ENCODE peak calls at places on chromosomes 1 and 21, in four cellular contexts. C, D, E and H are unnamed samples.

GRCh38 chr1:63772876-63773275 is 941 bp upstream of the ROR1 start:
- DNase-seq in C (no peak), D (no peak), E (no peak), H (no peak)

GRCh38 chr1:24557711-24558121 is 1.8 kb downstream of the NCMAP start:
- DNase-seq in C (no peak), D (no peak), E (no peak), H (no peak)

GRCh38 chr1:163668472-163668871 is 346.7 kb downstream of the NUF2 start:
- DNase-seq in C (no peak), D (no peak), E (no peak), H (no peak)

GRCh38 chr1:226021406-226022200 is 22.5 kb upstream of the SDE2 start:
- DNase-seq in C (no peak), D (no peak), E (no peak), H (no peak)

GRCh38 chr1:150909585-150910185 is 16.5 kb upstream of the SETDB1 start:
- DNase-seq in C (no peak), D (no peak), E (no peak), H (no peak)

GRCh38 chr1:39954261-39954869 is 580 bp upstream of the MFSD2A start:
- DNase-seq in C (no peak), D (no peak), E (no peak), H (no peak)

GRCh38 chr1:204866051-204866596 is 4.5 kb upstream of the NFASC start:
- DNase-seq in C (no peak), D (no peak), E (no peak), H (no peak)

GRCh38 chr1:97074771-97075170 is 353.2 kb downstream of the PTBP2 start:
- DNase-seq in C (no peak), D (no peak), E (no peak), H (no peak)

GRCh38 chr1:155181371-155182051 is 7.9 kb downstream of the TRIM46 start:
- DNase-seq in C (no peak), D (no peak), E (no peak), H (peak)

GRCh38 chr1:9062846-9063245 is 6.6 kb downstream of the SLC2A5 start:
- DNase-seq in C (no peak), D (no peak), E (no peak), H (no peak)

GRCh38 chr1:33349081-33349759 is 28.3 kb upstream of the A3GALT2 start:
- DNase-seq in C (peak), D (peak), E (peak), H (no peak)

GRCh38 chr1:111720977-111721670 is 18.1 kb downstream of the INKA2 start:
- DNase-seq in C (no peak), D (no peak), E (no peak), H (no peak)

GRCh38 chr1:71796044-71796443 is 486.3 kb downstream of the NEGR1 start:
- DNase-seq in C (no peak), D (no peak), E (no peak), H (no peak)

GRCh38 chr1:239337776-239338435 is 48.5 kb upstream of the CHRM3 start:
- DNase-seq in C (no peak), D (no peak), E (no peak), H (no peak)

GRCh38 chr1:89724369-89725015 is 91.6 kb downstream of the LRRC8C start:
- DNase-seq in C (peak), D (no peak), E (no peak), H (no peak)

GRCh38 chr1:27650527-27651175 is 15.7 kb upstream of the FGR start:
- DNase-seq in C (no peak), D (no peak), E (no peak), H (no peak)

GRCh38 chr1:20634594-20635084 is 1.4 kb downstream of the PINK1 start:
- DNase-seq in C (no peak), D (peak), E (no peak), H (no peak)

GRCh38 chr1:150567717-150568561 is 11.5 kb downstream of the MCL1 start:
- DNase-seq in C (peak), D (no peak), E (no peak), H (no peak)

GRCh38 chr1:103953386-103953785 is 203.7 kb downstream of the AMY1C start:
- DNase-seq in C (no peak), D (no peak), E (no peak), H (no peak)
- TF ChIP-seq CTCF in C (no peak), D (no peak), E (no peak), H (no peak)

GRCh38 chr1:36847186-36847585 is 187.1 kb downstream of the GRIK3 start:
- DNase-seq in C (no peak), D (no peak), E (no peak), H (no peak)

GRCh38 chr1:36845802-36846201 is 188.5 kb downstream of the GRIK3 start:
- DNase-seq in C (no peak), D (no peak), E (no peak), H (no peak)

GRCh38 chr1:36843906-36844610 is 190.3 kb downstream of the GRIK3 start:
- DNase-seq in C (no peak), D (no peak), E (no peak), H (peak)

GRCh38 chr1:36847761-36848160 is 186.6 kb downstream of the GRIK3 start:
- DNase-seq in C (no peak), D (no peak), E (no peak), H (no peak)

GRCh38 chr1:36846366-36846765 is 187.9 kb downstream of the GRIK3 start:
- DNase-seq in C (no peak), D (no peak), E (no peak), H (no peak)
- TF ChIP-seq CTCF in C (no peak), D (no peak), E (no peak), H (no peak)

GRCh38 chr1:44827197-44828002 is 15.7 kb downstream of the PTCH2 start:
- DNase-seq in C (no peak), D (no peak), E (no peak), H (peak)
- TF ChIP-seq CTCF in C (peak), D (no peak), E (no peak), H (no peak)

DNA sequence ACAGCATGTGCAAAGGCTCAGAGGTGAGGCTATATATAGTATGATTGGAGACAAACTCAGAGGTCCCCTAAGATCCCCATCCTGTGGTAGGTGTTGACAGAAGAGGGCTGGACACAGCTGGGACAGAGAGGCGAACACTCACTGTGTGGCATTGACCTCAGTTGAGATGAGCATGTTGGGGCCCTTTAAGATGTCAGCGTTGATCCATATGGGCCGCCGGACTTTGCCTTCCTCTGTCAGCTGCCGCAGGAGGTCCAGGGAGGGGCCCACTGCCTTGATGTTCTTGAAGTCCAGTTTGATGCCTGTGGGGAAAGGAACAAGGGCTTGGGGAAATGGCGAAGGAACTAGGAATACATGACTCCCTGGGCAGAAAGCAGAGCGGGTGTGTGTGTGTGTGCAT is 8.8 kb downstream of the FAM151A start:
- DNase-seq in C (no peak), D (no peak), E (no peak), H (no peak)
- TF ChIP-seq CTCF in C (no peak), D (no peak), E (no peak), H (no peak)

GRCh38 chr1:156772222-156772621 is 4.9 kb downstream of the PRCC start:
- DNase-seq in C (no peak), D (no peak), E (no peak), H (no peak)

GRCh38 chr1:156775799-156776198 is 8.5 kb downstream of the PRCC start:
- DNase-seq in C (no peak), D (no peak), E (no peak), H (no peak)

GRCh38 chr1:156772728-156773497 is 5.6 kb downstream of the PRCC start:
- DNase-seq in C (no peak), D (no peak), E (no peak), H (no peak)

GRCh38 chr1:156776942-156777341 is 9.6 kb downstream of the PRCC start:
- DNase-seq in C (no peak), D (no peak), E (no peak), H (no peak)

DNA sequence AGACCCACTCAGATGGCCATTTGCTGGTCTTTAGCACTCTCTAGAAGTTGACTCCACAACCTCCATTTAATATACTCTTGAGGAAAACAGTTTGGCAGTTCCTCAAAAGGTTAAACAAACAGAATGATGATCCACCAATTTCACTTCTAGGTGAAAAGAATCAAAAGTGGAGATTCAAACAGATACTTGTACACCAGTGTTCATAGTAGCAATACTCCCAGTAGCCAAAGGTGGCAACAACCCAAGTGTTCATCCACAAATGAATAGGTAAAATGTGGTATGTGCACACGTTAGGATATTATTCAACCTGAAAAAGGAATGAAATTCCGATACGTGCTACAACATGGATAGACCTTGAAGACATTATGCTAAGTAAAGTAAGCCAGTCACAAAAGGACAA is 6.3 kb downstream of the PRCC start:
- DNase-seq in C (no peak), D (no peak), E (no peak), H (no peak)
- TF ChIP-seq CTCF in C (no peak), D (no peak), E (no peak), H (peak)

GRCh38 chr1:206694151-206694550 is 9.4 kb downstream of the MAPKAPK2 start:
- DNase-seq in C (no peak), D (no peak), E (no peak), H (no peak)
- TF ChIP-seq CTCF in C (no peak), D (no peak), E (no peak), H (no peak)

DNA sequence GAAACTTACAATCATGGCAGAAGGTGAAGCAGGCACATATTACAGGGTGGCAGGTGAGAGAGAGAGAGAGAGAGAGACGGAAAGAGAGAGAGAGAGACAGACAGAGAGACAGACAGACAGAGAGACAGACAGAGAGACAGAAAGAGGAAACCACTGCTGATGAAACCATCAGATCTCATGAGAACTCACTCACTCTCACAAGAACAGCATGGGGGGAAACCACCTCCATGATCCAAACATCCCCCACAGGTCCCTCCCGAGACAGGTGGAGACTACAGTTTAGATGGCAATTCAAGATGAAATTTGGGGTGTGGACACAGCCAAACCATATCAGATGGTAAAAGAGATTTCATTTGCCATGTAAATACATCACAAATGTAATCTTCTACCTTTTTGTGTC is 708.1 kb downstream of the MRPL39 start:
- DNase-seq in C (no peak), D (no peak), E (no peak), H (no peak)
- TF ChIP-seq CTCF in C (no peak), D (no peak), E (no peak), H (no peak)

DNA sequence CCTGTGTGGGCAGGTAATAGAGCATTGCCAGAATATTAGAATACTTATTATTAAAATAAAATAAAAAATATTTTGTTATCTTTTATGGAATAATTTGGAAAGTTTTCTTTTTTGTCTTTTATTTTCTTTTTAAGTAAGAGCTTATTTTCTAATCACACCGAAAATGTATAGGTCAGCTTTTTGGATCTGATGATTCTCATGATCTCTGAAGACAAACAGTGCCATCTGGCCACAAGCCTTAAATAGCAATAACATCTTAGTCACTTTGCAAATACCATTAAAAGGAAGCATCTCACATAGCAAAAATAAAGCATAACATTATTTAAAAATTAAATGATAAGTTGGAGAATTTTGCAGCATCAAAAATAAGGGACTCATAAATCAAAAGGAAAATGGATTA is 213.8 kb downstream of the PLA2G4A start:
- DNase-seq in C (no peak), D (no peak), E (no peak), H (no peak)
- TF ChIP-seq CTCF in C (no peak), D (no peak), E (no peak), H (no peak)

DNA sequence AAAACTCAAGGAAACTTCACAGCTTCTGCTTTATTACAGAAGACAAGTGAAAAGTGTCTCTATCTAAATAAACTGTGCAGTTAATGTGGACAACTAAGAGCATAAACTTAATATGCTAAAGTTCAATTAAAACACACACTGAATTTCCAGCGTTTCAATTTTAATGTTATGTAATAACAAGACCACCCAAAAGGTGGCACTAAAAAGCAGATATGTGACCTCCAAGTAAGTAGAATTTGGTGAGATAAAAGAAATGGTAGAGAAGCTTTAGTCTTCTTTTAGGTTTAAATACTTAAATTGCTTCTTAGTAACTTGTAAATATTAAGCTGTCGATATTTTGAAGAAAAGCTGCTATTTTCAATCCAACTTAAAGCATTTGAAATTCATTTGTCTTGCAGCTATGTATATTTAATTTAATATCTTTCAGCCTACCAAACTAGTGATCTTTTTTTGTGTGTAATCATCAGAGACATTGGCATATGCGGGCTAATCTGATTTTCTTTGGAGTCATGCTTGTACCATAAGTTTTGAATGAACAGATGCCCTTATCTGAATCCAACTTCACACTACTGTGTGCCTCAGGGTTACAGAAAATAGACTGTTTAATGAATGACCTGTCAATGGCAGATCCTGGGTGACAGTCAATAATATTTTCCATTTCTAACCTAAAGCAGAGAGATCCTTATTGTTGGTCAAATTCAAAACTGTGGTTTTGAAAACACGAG is 36.5 kb upstream of the ADAMTS1 start:
- DNase-seq in C (no peak), D (no peak), E (no peak), H (no peak)
- TF ChIP-seq CTCF in C (no peak), D (peak), E (no peak), H (peak)

DNA sequence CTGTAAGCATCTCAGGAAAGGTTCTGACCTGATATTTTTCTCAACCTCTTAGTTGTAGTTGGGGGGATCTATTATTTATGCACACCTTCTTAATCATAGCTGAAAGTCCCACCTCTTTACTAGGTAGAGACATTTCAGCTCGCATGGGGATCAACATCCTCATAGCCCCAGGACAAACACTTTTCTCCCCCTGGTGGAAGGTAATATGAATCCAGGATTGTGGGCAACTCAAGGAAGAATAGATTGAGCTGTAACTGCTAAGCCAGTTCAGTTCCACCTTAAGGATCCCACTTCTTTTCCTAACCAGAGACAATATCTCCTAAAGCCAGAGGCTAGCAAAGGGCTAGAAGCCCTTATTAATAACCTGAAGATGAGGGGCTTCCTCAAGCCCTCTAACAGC is 25.4 kb upstream of the SMYD3 start:
- DNase-seq in C (no peak), D (no peak), E (no peak), H (no peak)
- TF ChIP-seq CTCF in C (no peak), D (no peak), E (no peak), H (peak)